ENCODE peak calls at places on chromosomes 7 and 10, in five cellular contexts. I is neural crest cell, Q is brain microvascular endothelial cell, R is NCI-H510A, Z is posterior cingulate gyrus. O is an unnamed sample.

GRCh38 chr7:29806131-29806792 is at the start of gene WIPF3:
- DNase-seq in I (peak), Q (no peak), R (no peak), Z (peak), O (peak)

GRCh38 chr10:113202011-113202410 is 252.0 kb downstream of the TCF7L2 start:
- DNase-seq in I (no peak), Q (no peak), R (no peak), Z (no peak), O (no peak)

GRCh38 chr7:113561446-113561845 is 357.4 kb downstream of the PPP1R3A start:
- DNase-seq in I (no peak), Q (peak), R (no peak), Z (no peak), O (no peak)

GRCh38 chr7:119482671-119483070 is 790.3 kb upstream of the KCND2 start:
- DNase-seq in I (no peak), Q (no peak), R (no peak), Z (no peak), O (no peak)

GRCh38 chr7:101162551-101163280 is 2.7 kb downstream of the VGF start:
- DNase-seq in I (peak), Q (no peak), R (peak), Z (no peak), O (peak)

GRCh38 chr7:157663061-157663863 is 326.5 kb downstream of the DNAJB6 start:
- DNase-seq in I (no peak), Q (peak), R (no peak), Z (no peak), O (no peak)

GRCh38 chr10:109430844-109431243 is 492.5 kb downstream of the XPNPEP1 start:
- DNase-seq in I (no peak), Q (no peak), R (no peak), Z (no peak), O (no peak)

GRCh38 chr7:111741811-111742240 is 179.5 kb upstream of the IMMP2L start:
- DNase-seq in I (peak), Q (peak), R (no peak), Z (peak), O (peak)

GRCh38 chr7:136278057-136278456 is 300.9 kb upstream of the MTPN start:
- DNase-seq in I (no peak), Q (no peak), R (no peak), Z (no peak), O (no peak)

GRCh38 chr10:102114861-102115618 is 5.1 kb downstream of the LDB1 start:
- DNase-seq in I (peak), Q (peak), R (peak), Z (peak), O (peak)

GRCh38 chr10:113782367-113782766 is 30.9 kb downstream of the PLEKHS1 start:
- DNase-seq in I (no peak), Q (no peak), R (no peak), Z (no peak), O (no peak)

GRCh38 chr7:43646603-43647313 is 63.9 kb downstream of the STK17A start:
- DNase-seq in I (no peak), Q (peak), R (no peak), Z (peak), O (no peak)

GRCh38 chr7:156556083-156556482 is 84.5 kb upstream of the RNF32 start:
- DNase-seq in I (no peak), Q (no peak), R (no peak), Z (no peak), O (no peak)

GRCh38 chr10:61779950-61780659 is 117.4 kb downstream of the CABCOCO1 start:
- DNase-seq in I (no peak), Q (peak), R (no peak), Z (no peak), O (no peak)

GRCh38 chr10:70902659-70903261 is 14.4 kb upstream of the PCBD1 start:
- DNase-seq in I (no peak), Q (no peak), R (no peak), Z (no peak), O (no peak)

GRCh38 chr10:30882281-30882680 is 149.4 kb downstream of the ZNF438 start:
- DNase-seq in I (no peak), Q (no peak), R (no peak), Z (no peak), O (no peak)

GRCh38 chr7:92851732-92852131 is 15.4 kb upstream of the CDK6 start:
- DNase-seq in I (no peak), Q (no peak), R (no peak), Z (no peak), O (no peak)

GRCh38 chr7:70178787-70179186 is 580.5 kb downstream of the AUTS2 start:
- DNase-seq in I (no peak), Q (no peak), R (peak), Z (no peak), O (no peak)

GRCh38 chr10:89553064-89553734 is 17.8 kb upstream of the SLC16A12 start:
- DNase-seq in I (no peak), Q (peak), R (no peak), Z (no peak), O (no peak)

GRCh38 chr7:39187130-39187529 is 209.4 kb downstream of the POU6F2 start:
- DNase-seq in I (no peak), Q (no peak), R (no peak), Z (no peak), O (no peak)

GRCh38 chr10:23174075-23174973 is 17.8 kb upstream of the PTF1A start:
- DNase-seq in I (no peak), Q (no peak), R (no peak), Z (peak), O (peak)

GRCh38 chr7:151349507-151349853 is 7.9 kb downstream of the NUB1 start:
- DNase-seq in I (no peak), Q (no peak), R (no peak), Z (no peak), O (no peak)

GRCh38 chr7:16428672-16429071 is 7.3 kb upstream of the CRPPA start:
- DNase-seq in I (no peak), Q (peak), R (no peak), Z (no peak), O (no peak)

GRCh38 chr10:132910186-132910880 is 32.0 kb downstream of the CFAP46 start:
- DNase-seq in I (no peak), Q (no peak), R (no peak), Z (no peak), O (peak)

GRCh38 chr7:43791-44540 is 148.4 kb upstream of the FAM20C start:
- DNase-seq in I (peak), Q (no peak), R (no peak), Z (peak), O (peak)

GRCh38 chr10:111137012-111137411 is 60.2 kb downstream of the ADRA2A start:
- DNase-seq in I (no peak), Q (no peak), R (no peak), Z (no peak), O (no peak)

GRCh38 chr7:5671053-5671452 is 110.4 kb downstream of the RNF216 start:
- DNase-seq in I (no peak), Q (no peak), R (no peak), Z (no peak), O (no peak)

O was measured in pancreas.